ENCODE peak calls at places on chromosomes 5 and 9, in seven cellular contexts. F, Y, R, X, T, D and W are unnamed samples.

GRCh38 chr9:127776919-127777280 is 1.6 kb downstream of the SH2D3C start:
- DNase-seq in F (no peak), Y (no peak), R (no peak), X (no peak), T (no peak), D (no peak), W (no peak)

GRCh38 chr5:67268233-67269011 is 71.8 kb upstream of the CD180 start:
- DNase-seq in F (no peak), Y (peak; percentile 85), R (peak; percentile 71), X (peak; percentile 71), T (no peak), D (no peak), W (peak; percentile 79)

GRCh38 chr5:10556331-10556807 is 7.5 kb upstream of the ANKRD33B start:
- DNase-seq in F (no peak), Y (peak; percentile 60), R (no peak), X (no peak), T (peak; percentile 95), D (no peak), W (no peak)

GRCh38 chr5:171093598-171093997 is 215.4 kb upstream of the TLX3 start:
- DNase-seq in F (no peak), Y (no peak), R (no peak), X (no peak), T (no peak), D (no peak), W (no peak)

GRCh38 chr9:122075135-122076030 is 17.7 kb downstream of the TTLL11 start:
- DNase-seq in F (no peak), Y (no peak), R (no peak), X (no peak), T (peak; percentile 28), D (no peak), W (no peak)

GRCh38 chr5:7886849-7887460 is 18.0 kb downstream of the MTRR start:
- DNase-seq in F (peak; percentile 41), Y (peak; percentile 20), R (no peak), X (no peak), T (peak; percentile 53), D (no peak), W (no peak)

GRCh38 chr9:134059661-134060395 is 8.0 kb downstream of the BRD3 start:
- DNase-seq in F (no peak), Y (no peak), R (peak; percentile 71), X (peak; percentile 19), T (no peak), D (peak; percentile 76), W (peak; percentile 78)

GRCh38 chr5:125659316-125660071 is 763.7 kb upstream of the GRAMD2B start:
- DNase-seq in F (no peak), Y (no peak), R (no peak), X (no peak), T (no peak), D (no peak), W (peak; percentile 50)

GRCh38 chr5:98510111-98510510 is 263.4 kb upstream of the RGMB start:
- DNase-seq in F (no peak), Y (peak; percentile 7), R (no peak), X (no peak), T (no peak), D (no peak), W (no peak)

GRCh38 chr5:55234171-55234700 is 828 bp upstream of the CCNO start:
- DNase-seq in F (no peak), Y (peak; percentile 47), R (no peak), X (peak; percentile 15), T (peak; percentile 47), D (no peak), W (peak; percentile 69)

GRCh38 chr5:115179959-115180709 is 10.4 kb upstream of the TRIM36 start:
- DNase-seq in F (peak; percentile 33), Y (peak; percentile 21), R (peak; percentile 86), X (no peak), T (no peak), D (no peak), W (peak; percentile 64)

GRCh38 chr9:27168496-27168895 is 59.5 kb downstream of the TEK start:
- DNase-seq in F (no peak), Y (no peak), R (no peak), X (no peak), T (no peak), D (no peak), W (no peak)

GRCh38 chr9:27165670-27166069 is 56.6 kb downstream of the TEK start:
- DNase-seq in F (no peak), Y (no peak), R (no peak), X (no peak), T (no peak), D (no peak), W (no peak)

GRCh38 chr9:27168951-27169350 is 59.9 kb downstream of the TEK start:
- DNase-seq in F (no peak), Y (no peak), R (no peak), X (no peak), T (no peak), D (no peak), W (no peak)

GRCh38 chr9:27162045-27162444 is 53.0 kb downstream of the TEK start:
- DNase-seq in F (no peak), Y (no peak), R (no peak), X (no peak), T (no peak), D (no peak), W (no peak)

GRCh38 chr9:27165067-27165466 is 56.0 kb downstream of the TEK start:
- DNase-seq in F (no peak), Y (no peak), R (no peak), X (no peak), T (no peak), D (no peak), W (no peak)
- H3K4me1 ChIP-seq in F (no peaks in the 10 kb centered on the region), Y (no peaks in the 10 kb centered on the region), R (no peaks in the 10 kb centered on the region), X (peaks cover 29% of the 10 kb centered on the region), T (no peaks in the 10 kb centered on the region), D (no peaks in the 10 kb centered on the region), W (no peaks in the 10 kb centered on the region)

GRCh38 chr9:124274228-124274627 is 16.5 kb downstream of the NEK6 start:
- DNase-seq in F (no peak), Y (no peak), R (no peak), X (no peak), T (no peak), D (no peak), W (no peak)
- H3K4me1 ChIP-seq in F (no peaks in the 10 kb centered on the region), Y (peaks cover 26% of the 10 kb centered on the region), R (peaks cover 31% of the 10 kb centered on the region), X (peaks cover 38% of the 10 kb centered on the region), T (no peaks in the 10 kb centered on the region), D (peaks cover 74% of the 10 kb centered on the region), W (peaks cover 23% of the 10 kb centered on the region)

GRCh38 chr5:177504086-177505056 is 5.3 kb downstream of the DOK3 start:
- DNase-seq in F (no peak), Y (no peak), R (peak; percentile 79), X (no peak), T (no peak), D (no peak), W (no peak)
- H3K4me1 ChIP-seq in F (no peaks in the 10 kb centered on the region), Y (peaks cover 27% of the 10 kb centered on the region), R (no peaks in the 10 kb centered on the region), X (peaks cover 23% of the 10 kb centered on the region), T (no peaks in the 10 kb centered on the region), D (peaks cover 27% of the 10 kb centered on the region), W (no peaks in the 10 kb centered on the region)

GRCh38 chr5:179799644-179799973 is 5.8 kb downstream of the LTC4S start:
- DNase-seq in F (no peak), Y (no peak), R (peak; percentile 38), X (no peak), T (no peak), D (no peak), W (no peak)
- H3K4me1 ChIP-seq in F (peaks cover 40% of the 10 kb centered on the region), Y (peaks cover 59% of the 10 kb centered on the region), R (peaks cover 14% of the 10 kb centered on the region), X (peaks cover 67% of the 10 kb centered on the region), T (peaks cover 35% of the 10 kb centered on the region), D (peaks cover 54% of the 10 kb centered on the region), W (peaks cover 46% of the 10 kb centered on the region)

DNA sequence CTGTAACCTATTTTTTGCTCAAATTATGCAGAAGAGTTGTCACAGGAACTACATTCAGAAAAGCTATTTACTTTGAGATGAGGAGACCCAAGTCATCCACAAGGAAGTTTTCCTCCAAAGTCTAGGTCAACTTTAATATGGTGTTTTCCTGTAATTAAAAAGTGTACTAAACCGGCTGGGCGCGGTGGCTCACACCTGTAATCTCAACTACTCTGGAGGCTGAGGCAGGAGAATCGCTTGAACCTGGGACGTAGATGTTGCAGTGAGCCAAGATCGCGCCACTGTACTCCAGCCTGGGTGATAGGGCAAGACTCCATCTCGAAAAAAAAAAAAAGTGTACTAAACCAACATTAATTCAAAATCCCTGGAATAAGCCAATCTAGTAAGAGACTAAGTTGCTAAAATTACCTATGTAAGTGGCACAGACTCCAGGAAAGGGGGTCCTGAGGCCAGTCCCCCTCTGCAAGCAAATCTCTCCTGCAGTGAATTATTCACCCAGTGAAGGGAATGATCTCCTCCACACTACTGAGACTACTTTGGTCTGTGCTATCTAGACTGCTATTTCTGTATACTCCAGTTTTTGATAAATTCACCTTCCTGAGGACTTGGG is 38.9 kb downstream of the FNBP1 start:
- DNase-seq in F (no peak), Y (no peak), R (no peak), X (no peak), T (no peak), D (no peak), W (no peak)
- H3K4me1 ChIP-seq in F (peaks cover 91% of the 10 kb centered on the region), Y (no peaks in the 10 kb centered on the region), R (no peaks in the 10 kb centered on the region), X (peaks cover 6% of the 10 kb centered on the region), T (no peaks in the 10 kb centered on the region), D (peaks cover 13% of the 10 kb centered on the region), W (peaks cover 4% of the 10 kb centered on the region)

GRCh38 chr9:105883847-105884246 is 189.5 kb downstream of the TMEM38B start:
- DNase-seq in F (no peak), Y (peak; percentile 20), R (no peak), X (no peak), T (no peak), D (no peak), W (no peak)
- H3K4me1 ChIP-seq in F (no peaks in the 10 kb centered on the region), Y (no peaks in the 10 kb centered on the region), R (no peaks in the 10 kb centered on the region), X (no peaks in the 10 kb centered on the region), T (no peaks in the 10 kb centered on the region), D (no peaks in the 10 kb centered on the region), W (no peaks in the 10 kb centered on the region)

DNA sequence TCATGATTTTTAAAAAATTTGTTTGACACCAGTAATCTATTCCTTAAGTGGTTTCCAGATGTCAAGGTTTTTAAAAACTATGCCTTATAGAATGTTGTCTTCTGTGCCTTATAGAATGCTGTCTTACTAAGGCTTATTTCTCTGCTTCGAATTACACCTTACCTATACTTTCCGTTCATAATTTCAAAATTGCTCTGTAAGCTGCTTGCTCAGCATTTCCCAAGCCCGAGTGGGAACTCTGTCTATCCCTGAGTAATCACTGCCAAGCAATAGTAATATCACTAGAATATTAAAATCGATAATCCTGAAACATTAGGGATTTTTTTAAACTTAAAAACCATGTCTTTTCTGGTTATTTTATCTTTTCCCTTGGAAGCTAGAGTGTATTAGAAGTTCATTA is 376.3 kb downstream of the PIK3R1 start:
- DNase-seq in F (no peak), Y (no peak), R (no peak), X (no peak), T (no peak), D (no peak), W (no peak)
- H3K4me1 ChIP-seq in F (no peaks in the 10 kb centered on the region), Y (no peaks in the 10 kb centered on the region), R (no peaks in the 10 kb centered on the region), X (no peaks in the 10 kb centered on the region), T (no peaks in the 10 kb centered on the region), D (no peaks in the 10 kb centered on the region), W (no peaks in the 10 kb centered on the region)